ENCODE peak calls at places on chromosomes 2 and 18, in seven cellular contexts. Y is transverse colon, K is esophagus squamous epithelium, T is uterus, A is adrenal gland, E is sigmoid colon, M is A549. Q is an unnamed sample.

GRCh38 chr2:98333922-98334321 is 12.3 kb upstream of the CNGA3 start:
- DNase-seq in Y (no peak), K (no peak), T (no peak), A (no peak), E (no peak), M (no peak), Q (no peak)

GRCh38 chr2:30629866-30630265 is 177.4 kb downstream of the CAPN13 start:
- DNase-seq in Y (no peak), K (no peak), T (no peak), A (no peak), E (no peak), M (no peak), Q (no peak)

GRCh38 chr2:1721706-1722483 is 22.4 kb downstream of the PXDN start:
- DNase-seq in Y (no peak), K (no peak), T (no peak), A (no peak), E (peak; percentile 68), M (no peak), Q (no peak)

GRCh38 chr2:128354731-128355470 is 36.2 kb upstream of the HS6ST1 start:
- DNase-seq in Y (no peak), K (no peak), T (no peak), A (no peak), E (no peak), M (no peak), Q (no peak)

GRCh38 chr2:111694690-111695089 is 189.3 kb downstream of the ANAPC1 start:
- DNase-seq in Y (no peak), K (no peak), T (no peak), A (peak; percentile 50), E (peak; percentile 67), M (no peak), Q (no peak)

GRCh38 chr2:31260870-31261269 is 26.9 kb downstream of the EHD3 start:
- DNase-seq in Y (no peak), K (no peak), T (no peak), A (no peak), E (no peak), M (no peak), Q (no peak)

GRCh38 chr18:48655460-48655859 is 116.6 kb downstream of the CTIF start:
- DNase-seq in Y (no peak), K (no peak), T (no peak), A (no peak), E (no peak), M (no peak), Q (no peak)

GRCh38 chr2:230319211-230319862 is 7.7 kb upstream of the SP140L start:
- DNase-seq in Y (peak; percentile 51), K (peak; percentile 9), T (no peak), A (peak; percentile 9), E (no peak), M (no peak), Q (no peak)

GRCh38 chr2:509888-510287 is 167.3 kb downstream of the TMEM18 start:
- DNase-seq in Y (no peak), K (no peak), T (no peak), A (no peak), E (no peak), M (no peak), Q (no peak)

GRCh38 chr2:5766051-5766450 is 73.9 kb downstream of the SOX11 start:
- DNase-seq in Y (no peak), K (no peak), T (no peak), A (no peak), E (no peak), M (no peak), Q (no peak)

GRCh38 chr2:16104345-16105177 is 164.2 kb downstream of the MYCN start:
- DNase-seq in Y (no peak), K (no peak), T (no peak), A (no peak), E (no peak), M (peak; percentile 16), Q (no peak)

GRCh38 chr18:79684787-79685186 is 5.2 kb downstream of the CTDP1 start:
- DNase-seq in Y (no peak), K (no peak), T (no peak), A (no peak), E (no peak), M (no peak), Q (no peak)

GRCh38 chr2:24894750-24895149 is 25.3 kb downstream of the ADCY3 start:
- DNase-seq in Y (no peak), K (no peak), T (no peak), A (no peak), E (no peak), M (no peak), Q (no peak)

GRCh38 chr2:213834331-213834730 is 550.1 kb downstream of the SPAG16 start:
- DNase-seq in Y (no peak), K (no peak), T (no peak), A (no peak), E (no peak), M (peak; percentile 3), Q (peak; percentile 7)

GRCh38 chr2:138421971-138422335 is 79.6 kb upstream of the SPOPL start:
- DNase-seq in Y (no peak), K (no peak), T (no peak), A (no peak), E (no peak), M (no peak), Q (peak; percentile 26)

GRCh38 chr2:45224321-45224995 is 215.2 kb upstream of the SIX2 start:
- DNase-seq in Y (no peak), K (no peak), T (no peak), A (no peak), E (no peak), M (no peak), Q (no peak)

GRCh38 chr2:240820607-240821428 is 799 bp upstream of the KIF1A start:
- DNase-seq in Y (no peak), K (no peak), T (no peak), A (no peak), E (no peak), M (peak; percentile 50), Q (no peak)

GRCh38 chr18:74498712-74499629 is 2.8 kb downstream of the CNDP2 start:
- DNase-seq in Y (peak; percentile 71), K (peak; percentile 26), T (no peak), A (peak; percentile 31), E (peak; percentile 59), M (no peak), Q (no peak)

GRCh38 chr18:63016270-63016669 is 300.9 kb downstream of the PHLPP1 start:
- DNase-seq in Y (peak; percentile 37), K (no peak), T (peak; percentile 58), A (peak; percentile 66), E (no peak), M (peak; percentile 36), Q (peak; percentile 15)

GRCh38 chr2:235533616-235534385 is 40.0 kb downstream of the AGAP1 start:
- DNase-seq in Y (no peak), K (no peak), T (no peak), A (no peak), E (no peak), M (no peak), Q (no peak)

GRCh38 chr2:42922790-42923631 is 130.6 kb upstream of the HAAO start:
- DNase-seq in Y (no peak), K (no peak), T (no peak), A (no peak), E (peak; percentile 82), M (no peak), Q (no peak)

GRCh38 chr2:130807659-130808385 is 28.9 kb upstream of the ARHGEF4 start:
- DNase-seq in Y (peak; percentile 83), K (no peak), T (no peak), A (no peak), E (no peak), M (no peak), Q (no peak)

GRCh38 chr2:37283207-37283606 is 41.4 kb downstream of the PRKD3 start:
- DNase-seq in Y (no peak), K (no peak), T (no peak), A (no peak), E (no peak), M (no peak), Q (peak; percentile 27)

GRCh38 chr2:99481527-99481926 is 8.3 kb downstream of the REV1 start:
- DNase-seq in Y (no peak), K (no peak), T (no peak), A (no peak), E (no peak), M (no peak), Q (no peak)

GRCh38 chr2:63589148-63589972 is 597 bp downstream of the MDH1 start:
- DNase-seq in Y (no peak), K (no peak), T (no peak), A (peak; percentile 47), E (no peak), M (peak; percentile 33), Q (no peak)

DNA sequence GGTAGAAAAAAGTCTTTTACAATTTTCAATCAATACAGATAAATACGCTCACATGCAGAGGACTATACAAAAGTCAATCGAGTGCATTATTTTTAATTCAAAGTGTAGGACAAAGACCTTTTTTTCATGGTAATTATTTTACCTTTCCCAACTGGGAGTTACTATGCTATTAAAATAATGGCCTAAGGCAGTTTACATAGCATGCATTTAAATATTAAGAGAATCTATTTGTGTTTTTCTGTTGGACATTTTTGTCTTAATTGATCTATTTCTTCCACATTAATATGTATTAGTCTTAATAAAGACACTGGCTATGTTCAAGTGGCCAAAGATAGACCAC is 130.2 kb upstream of the MAP3K20 start:
- DNase-seq in Y (no peak), K (no peak), T (no peak), A (no peak), E (no peak), M (no peak), Q (no peak)
- TF ChIP-seq POLR2A in Y (no peak), K (no peak), T (no peak), A (no peak), E (no peak), M (no peak), Q (no peak)

GRCh38 chr2:85547089-85547858 is 8.3 kb downstream of the MAT2A start:
- DNase-seq in Y (no peak), K (no peak), T (no peak), A (no peak), E (no peak), M (no peak), Q (no peak)
- TF ChIP-seq POLR2A in Y (no peak), K (no peak), T (no peak), A (no peak), E (no peak), M (no peak), Q (no peak)

DNA sequence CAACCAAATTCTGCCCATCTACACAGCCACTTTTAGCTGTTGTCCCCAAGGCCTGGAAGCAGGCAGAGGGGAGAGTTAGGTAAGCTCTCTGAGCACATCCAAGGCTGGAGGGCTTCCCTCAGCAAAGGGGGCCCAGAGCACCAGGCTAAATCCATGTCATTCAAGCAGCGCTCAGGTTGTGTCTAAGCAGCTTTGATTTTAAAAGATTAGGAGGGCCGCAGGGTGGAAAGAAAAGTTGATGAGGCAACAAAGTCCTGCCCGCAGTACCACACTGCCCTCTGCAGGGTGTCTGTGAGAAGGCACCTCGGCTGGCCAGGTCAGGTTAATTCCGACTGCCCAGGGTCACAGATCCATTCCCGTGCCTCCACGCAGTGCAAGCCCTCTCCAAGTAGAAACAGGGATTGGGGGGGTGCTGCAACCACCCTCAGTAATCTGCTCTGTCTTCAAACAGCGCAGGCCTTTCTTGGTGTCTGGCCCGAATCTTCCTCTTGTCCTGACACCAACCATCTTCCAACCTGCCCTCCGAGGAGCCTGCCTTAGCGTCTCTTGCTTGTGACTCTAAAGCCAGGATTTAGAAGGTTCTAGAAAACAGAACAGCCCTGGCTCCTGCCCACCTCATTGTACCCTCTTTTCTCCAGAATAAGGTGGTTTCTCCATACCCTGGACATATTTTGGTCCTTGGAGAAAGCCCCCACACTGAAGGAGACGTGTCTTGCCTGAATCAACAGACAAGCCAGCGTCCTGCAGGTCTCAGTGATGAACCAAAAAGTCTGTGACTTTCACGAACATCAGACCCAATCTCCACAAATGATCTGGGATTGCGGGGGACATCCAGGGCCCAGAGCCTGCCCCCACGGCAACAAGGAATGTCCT is 289.2 kb downstream of the TNS1 start:
- DNase-seq in Y (peak; percentile 75), K (no peak), T (peak; percentile 87), A (peak; percentile 86), E (peak; percentile 91), M (peak; percentile 65), Q (peak; percentile 61)
- TF ChIP-seq POLR2A in Y (no peak), K (no peak), T (no peak), A (no peak), E (no peak), M (no peak), Q (no peak)

GRCh38 chr2:118254117-118254516 is 165.8 kb downstream of the INSIG2 start:
- DNase-seq in Y (no peak), K (no peak), T (no peak), A (no peak), E (no peak), M (no peak), Q (no peak)
- TF ChIP-seq POLR2A in Y (no peak), K (no peak), T (no peak), A (no peak), E (no peak), M (no peak), Q (no peak)